ENCODE peak calls at places on chromosomes 11 and 22, in eight cellular contexts. O is NCI-H1105 treated with DMSO at 0.1 percent for 48 hours; L is iPS DF 6.9; J is stimulated activated CD4-positive, alpha-beta T cell treated with anti-CD3 and anti-CD28 coated beads, Interleukin-15, amount 100 ng/mL, for 1 hour; F is HEK293T; R is choroid plexus epithelial cell; Q is WERI-Rb-1; G is stimulated activated CD8-positive, alpha-beta memory T cell treated with anti-CD3 and anti-CD28 coated beads, Interleukin-15, amount 100 ng/mL, for 1 hour. Z is an unnamed sample.

GRCh38 chr11:68412593-68413475 is 47.7 kb upstream of the PPP6R3 start:
- DNase-seq in L (no peak), Q (no peak), J (no peak), F (no peak), O (no peak), R (no peak), G (no peak), Z (no peak)

GRCh38 chr11:125904678-125905077 is 370 bp downstream of the DDX25 start:
- DNase-seq in L (no peak), R (no peak), G (no peak), J (no peak), F (no peak), Q (no peak), O (no peak), Z (no peak)

GRCh38 chr22:28983788-28984441 is 77.7 kb downstream of the C22orf31 start:
- DNase-seq in G (no peak), J (no peak), Q (no peak), L (no peak), F (no peak), O (no peak), R (peak; percentile 27), Z (no peak)

GRCh38 chr22:17172172-17172833 is 13.2 kb upstream of the HDHD5 start:
- DNase-seq in G (no peak), R (no peak), O (no peak), Q (no peak), J (no peak), L (no peak), F (no peak), Z (no peak)

GRCh38 chr11:94673353-94673752 is 94.8 kb upstream of the AMOTL1 start:
- DNase-seq in R (no peak), O (no peak), Q (no peak), G (no peak), F (no peak), L (no peak), J (no peak), Z (no peak)

GRCh38 chr11:86449993-86450629 is 75.4 kb downstream of the CCDC81 start:
- DNase-seq in F (no peak), Q (no peak), J (no peak), O (no peak), R (no peak), G (no peak), L (no peak), Z (no peak)

GRCh38 chr11:24375351-24375750 is 121.5 kb upstream of the LUZP2 start:
- DNase-seq in G (no peak), O (no peak), Q (no peak), F (no peak), R (no peak), J (no peak), L (no peak), Z (no peak)

GRCh38 chr22:29773233-29773632 is 6.1 kb downstream of the UQCR10 start:
- DNase-seq in R (peak; percentile 44), F (no peak), J (no peak), O (no peak), L (no peak), Q (no peak), G (no peak), Z (no peak)

GRCh38 chr11:69234171-69234570 is 59.8 kb upstream of the MYEOV start:
- DNase-seq in J (no peak), Q (no peak), F (no peak), G (no peak), R (no peak), O (no peak), L (no peak), Z (no peak)

GRCh38 chr22:19878461-19879247 is 24.0 kb upstream of the GNB1L start:
- DNase-seq in J (no peak), F (no peak), R (peak; percentile 46), Q (no peak), O (no peak), G (no peak), L (no peak), Z (no peak)

GRCh38 chr11:13324141-13324540 is 46.6 kb downstream of the BMAL1 start:
- DNase-seq in O (no peak), J (no peak), Q (no peak), F (no peak), L (no peak), G (no peak), R (no peak), Z (no peak)

GRCh38 chr11:27700351-27701261 is at the start of gene BDNF:
- DNase-seq in L (no peak), Q (peak; percentile 30), J (no peak), R (peak; percentile 58), O (peak; percentile 52), F (peak; percentile 32), G (no peak), Z (no peak)

GRCh38 chr11:10441021-10441523 is 14.0 kb upstream of the AMPD3 start:
- DNase-seq in O (no peak), R (peak; percentile 65), Q (no peak), J (no peak), L (no peak), G (no peak), F (no peak), Z (no peak)

GRCh38 chr11:122910775-122911174 is 28.2 kb downstream of the JHY start:
- DNase-seq in L (no peak), Q (peak; percentile 27), O (peak; percentile 69), F (no peak), J (no peak), G (no peak), R (peak; percentile 66), Z (no peak)

GRCh38 chr11:13983081-13983751 is 20.7 kb downstream of the SPON1 start:
- DNase-seq in F (peak; percentile 23), O (no peak), Q (no peak), R (no peak), J (no peak), L (no peak), G (no peak), Z (no peak)

GRCh38 chr22:36368359-36368983 is 19.3 kb downstream of the MYH9 start:
- DNase-seq in F (no peak), J (no peak), G (no peak), O (no peak), Q (no peak), L (peak; percentile 77), R (peak; percentile 83), Z (no peak)

GRCh38 chr11:45745065-45745811 is 59.7 kb upstream of the SLC35C1 start:
- DNase-seq in O (no peak), J (no peak), Q (no peak), L (no peak), G (no peak), F (no peak), R (peak; percentile 11), Z (no peak)

GRCh38 chr11:61830318-61831105 is 2.4 kb downstream of the FADS2 start:
- DNase-seq in F (no peak), G (no peak), R (peak; percentile 67), Q (no peak), O (no peak), L (no peak), J (no peak), Z (no peak)

GRCh38 chr11:125918140-125918840 is 14.0 kb downstream of the DDX25 start:
- DNase-seq in J (no peak), F (no peak), G (no peak), Q (no peak), L (no peak), O (no peak), R (no peak), Z (no peak)

GRCh38 chr22:17451251-17451765 is 82.0 kb downstream of the CECR2 start:
- DNase-seq in G (no peak), F (no peak), L (no peak), J (no peak), O (no peak), Q (no peak), R (no peak), Z (no peak)

GRCh38 chr11:62494246-62494645 is 52.4 kb downstream of the AHNAK start:
- DNase-seq in J (no peak), F (no peak), R (no peak), G (no peak), O (no peak), L (no peak), Q (no peak), Z (no peak)

GRCh38 chr11:2777871-2778629 is 78.3 kb upstream of the KCNQ1OT1 start:
- DNase-seq in R (no peak), F (no peak), G (no peak), O (peak; percentile 91), L (no peak), Q (peak; percentile 5), J (no peak), Z (no peak)

GRCh38 chr11:35005156-35005780 is 88.8 kb downstream of the PDHX start:
- DNase-seq in L (no peak), Q (peak; percentile 9), R (no peak), F (no peak), G (no peak), J (no peak), O (peak; percentile 41), Z (no peak)

GRCh38 chr22:50192056-50192824 is 6.5 kb downstream of the TRABD start:
- DNase-seq in F (no peak), L (no peak), G (no peak), O (no peak), R (no peak), Q (no peak), J (no peak), Z (no peak)

GRCh38 chr22:45709866-45710265 is 38.2 kb downstream of the ATXN10 start:
- DNase-seq in G (no peak), Q (no peak), L (no peak), J (no peak), O (no peak), F (no peak), R (peak; percentile 45), Z (no peak)

GRCh38 chr22:36977947-36978660 is 41.1 kb downstream of the TST start:
- DNase-seq in J (peak; percentile 77), F (peak; percentile 97), Q (peak; percentile 89), R (peak; percentile 87), O (peak; percentile 81), G (peak; percentile 81), L (peak; percentile 79), Z (peak; percentile 56)

Z was measured in C1 segment of cervical spinal cord.